ENCODE peak calls at places on chromosomes 11 and 22, in five cellular contexts. G is GM23248; O is CD8-positive, alpha-beta T cell; H is uterus; M is iPS DF 6.9. E is an unnamed sample.

GRCh38 chr22:34993548-34993947 is 72.4 kb upstream of the ISX start:
- DNase-seq in H (no peak), O (no peak), G (no peak), M (no peak), E (no peak)

GRCh38 chr11:33987975-33988580 is 63.5 kb upstream of the CAPRIN1 start:
- DNase-seq in O (peak; percentile 79), G (peak; percentile 89), M (peak; percentile 74), H (peak; percentile 57), E (peak; percentile 74)

GRCh38 chr11:36266767-36267166 is 22.5 kb downstream of the COMMD9 start:
- DNase-seq in M (no peak), O (no peak), G (peak; percentile 22), H (no peak), E (no peak)

GRCh38 chr11:74084796-74085541 is 76.1 kb upstream of the UCP3 start:
- DNase-seq in O (no peak), H (no peak), G (peak; percentile 40), M (no peak), E (no peak)

GRCh38 chr11:97361812-97362378 is 972.1 kb downstream of the JRKL start:
- DNase-seq in G (no peak), O (no peak), M (no peak), H (no peak), E (no peak)

GRCh38 chr22:48710410-48710809 is 1117.3 kb downstream of the BRD1 start:
- DNase-seq in G (no peak), M (no peak), H (no peak), O (no peak), E (no peak)

GRCh38 chr11:126318642-126319373 is 14.9 kb downstream of the DCPS start:
- DNase-seq in H (peak; percentile 62), M (no peak), G (peak; percentile 98), O (peak; percentile 48), E (no peak)

GRCh38 chr11:83194284-83195175 is 1.0 kb downstream of the ANKRD42 start:
- DNase-seq in H (peak; percentile 77), M (no peak), G (peak; percentile 90), O (peak; percentile 75), E (peak; percentile 26)

GRCh38 chr11:8613036-8613435 is 19.0 kb upstream of the STK33 start:
- DNase-seq in M (no peak), H (no peak), O (no peak), G (no peak), E (no peak)

GRCh38 chr11:75313457-75314272 is 37.8 kb downstream of the ARRB1 start:
- DNase-seq in O (no peak), G (peak; percentile 85), M (no peak), H (peak; percentile 54), E (no peak)

GRCh38 chr11:113014262-113014661 is 53.0 kb downstream of the NCAM1 start:
- DNase-seq in G (peak; percentile 4), M (no peak), O (no peak), H (peak; percentile 31), E (no peak)

GRCh38 chr22:29040385-29041275 is 21.0 kb downstream of the C22orf31 start:
- DNase-seq in G (peak; percentile 92), M (peak; percentile 64), O (peak; percentile 57), H (peak; percentile 83), E (peak; percentile 85)

GRCh38 chr22:44309137-44309536 is 3.6 kb downstream of the SHISAL1 start:
- DNase-seq in O (peak; percentile 29), M (no peak), G (peak; percentile 99), H (peak; percentile 88), E (no peak)

GRCh38 chr11:17540807-17541206 is 3.4 kb downstream of the USH1C start:
- DNase-seq in M (no peak), O (no peak), G (no peak), H (no peak), E (no peak)

GRCh38 chr11:3056296-3057068 is 741 bp downstream of the CARS1 start:
- DNase-seq in G (peak; percentile 46), M (no peak), O (no peak), H (no peak), E (peak; percentile 43)

GRCh38 chr11:65866524-65867283 is 5.9 kb downstream of the EFEMP2 start:
- DNase-seq in M (no peak), H (peak; percentile 15), G (no peak), O (no peak), E (no peak)

GRCh38 chr11:119310682-119311052 is 6.3 kb downstream of the MCAM start:
- DNase-seq in M (no peak), O (no peak), G (no peak), H (no peak), E (no peak)

GRCh38 chr11:9203715-9204311 is 61.3 kb downstream of the DENND5A start:
- DNase-seq in O (peak; percentile 34), G (no peak), M (no peak), H (no peak), E (no peak)

GRCh38 chr11:126362879-126363655 is 7.6 kb downstream of the ST3GAL4 start:
- DNase-seq in G (no peak), O (no peak), H (no peak), M (no peak), E (no peak)

GRCh38 chr22:45537734-45538181 is 35.1 kb downstream of the FBLN1 start:
- DNase-seq in O (no peak), M (no peak), G (peak; percentile 88), H (peak; percentile 87), E (no peak)

GRCh38 chr22:37218771-37219411 is 6.6 kb upstream of the SSTR3 start:
- DNase-seq in M (no peak), H (no peak), O (peak; percentile 89), G (no peak), E (no peak)

GRCh38 chr22:23695748-23696325 is 5.0 kb downstream of the RGL4 start:
- DNase-seq in M (no peak), H (no peak), O (no peak), G (no peak), E (no peak)

GRCh38 chr22:23695141-23695540 is 4.3 kb downstream of the RGL4 start:
- DNase-seq in G (no peak), M (no peak), H (no peak), O (no peak), E (no peak)

GRCh38 chr22:23698094-23698493 is 7.3 kb downstream of the RGL4 start:
- DNase-seq in H (no peak), G (no peak), M (no peak), O (no peak), E (no peak)

GRCh38 chr22:23697031-23697970 is 6.5 kb downstream of the RGL4 start:
- DNase-seq in M (no peak), O (no peak), H (no peak), G (no peak), E (no peak)

DNA sequence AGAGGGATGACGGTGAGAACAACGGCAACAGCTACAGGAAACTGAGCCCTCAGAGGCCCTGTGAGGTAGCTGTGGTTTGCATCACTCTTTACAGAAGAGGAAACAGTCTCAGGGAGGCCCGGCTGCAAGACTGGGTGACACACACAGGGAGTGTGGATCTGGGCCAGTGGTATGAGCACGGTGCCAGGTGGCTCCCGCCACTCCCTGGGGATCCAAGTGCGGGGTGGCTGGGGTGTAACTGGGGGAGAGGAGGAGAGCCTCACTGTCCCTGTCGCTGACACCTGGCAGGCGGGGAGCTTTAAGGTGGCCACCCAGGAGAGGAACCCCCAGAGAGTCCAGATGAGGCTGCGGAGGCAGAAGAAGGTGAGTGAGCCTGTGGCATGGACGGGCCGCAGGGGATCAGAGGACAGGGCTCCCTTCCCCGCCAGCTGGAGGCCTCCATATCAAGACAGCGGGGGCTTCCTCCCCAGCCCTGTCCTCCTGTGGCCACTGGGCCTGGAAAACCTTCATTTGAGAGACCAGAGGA is 5.6 kb downstream of the RGL4 start:
- DNase-seq in H (no peak), G (no peak), O (peak; percentile 88), M (no peak), E (no peak)
- H3K4me1 ChIP-seq in H (no peaks in the 10 kb centered on the region), G (no peaks in the 10 kb centered on the region), O (peaks cover 42% of the 10 kb centered on the region), M (no peaks in the 10 kb centered on the region), E (no peaks in the 10 kb centered on the region)

DNA sequence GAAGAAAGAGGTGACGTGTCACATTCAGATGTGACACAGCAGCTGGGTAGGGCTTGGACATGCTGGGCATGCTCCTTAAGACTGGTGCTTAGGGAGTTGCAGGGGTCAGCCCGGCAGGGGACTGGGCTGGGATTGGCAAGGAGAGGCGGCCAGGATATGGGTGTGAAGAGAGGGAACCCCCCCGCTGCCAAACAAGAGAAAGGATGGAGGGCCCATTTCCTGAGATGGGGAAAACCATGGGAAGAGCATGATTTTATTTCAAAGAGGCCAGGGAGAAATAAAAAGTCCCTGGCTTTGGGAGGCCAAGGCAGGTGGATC is 5.3 kb downstream of the ATF4 start:
- DNase-seq in H (no peak), M (no peak), O (no peak), G (no peak), E (no peak)
- H3K4me1 ChIP-seq in H (peaks cover 38% of the 10 kb centered on the region), M (peaks cover 5% of the 10 kb centered on the region), O (peaks cover 89% of the 10 kb centered on the region), G (peaks cover 9% of the 10 kb centered on the region), E (peaks cover 9% of the 10 kb centered on the region)

DNA sequence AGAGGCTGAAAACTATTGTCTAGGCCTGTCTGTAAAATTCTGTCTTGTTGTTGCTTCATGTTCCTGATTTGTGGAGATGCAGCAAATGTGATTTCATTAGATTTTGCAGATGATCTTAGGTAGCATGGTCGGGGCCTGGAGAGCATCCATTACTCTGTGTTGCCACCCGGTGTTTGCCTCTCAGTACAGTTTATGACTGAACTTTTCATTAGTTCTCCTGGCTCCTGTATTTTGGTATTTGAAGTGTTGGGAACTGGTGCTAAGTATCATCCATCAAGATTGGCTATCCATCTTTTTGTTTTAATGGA is 7.7 kb downstream of the YWHAH start:
- DNase-seq in O (no peak), H (no peak), G (peak; percentile 53), M (no peak), E (no peak)
- H3K4me1 ChIP-seq in O (peaks cover 34% of the 10 kb centered on the region), H (peaks cover 22% of the 10 kb centered on the region), G (peaks cover 51% of the 10 kb centered on the region), M (no peaks in the 10 kb centered on the region), E (no peaks in the 10 kb centered on the region)

GRCh38 chr22:41561788-41562187 is 978 bp downstream of the CSDC2 start:
- DNase-seq in O (no peak), H (no peak), G (no peak), M (no peak), E (no peak)

GRCh38 chr22:41564563-41564962 is 3.8 kb downstream of the CSDC2 start:
- DNase-seq in M (no peak), O (no peak), G (no peak), H (no peak), E (no peak)

GRCh38 chr22:41563051-41563711 is 2.4 kb downstream of the CSDC2 start:
- DNase-seq in O (no peak), M (no peak), G (peak; percentile 85), H (peak; percentile 88), E (no peak)

GRCh38 chr22:41561335-41561734 is 525 bp downstream of the CSDC2 start:
- DNase-seq in O (no peak), H (no peak), G (no peak), M (no peak), E (no peak)

DNA sequence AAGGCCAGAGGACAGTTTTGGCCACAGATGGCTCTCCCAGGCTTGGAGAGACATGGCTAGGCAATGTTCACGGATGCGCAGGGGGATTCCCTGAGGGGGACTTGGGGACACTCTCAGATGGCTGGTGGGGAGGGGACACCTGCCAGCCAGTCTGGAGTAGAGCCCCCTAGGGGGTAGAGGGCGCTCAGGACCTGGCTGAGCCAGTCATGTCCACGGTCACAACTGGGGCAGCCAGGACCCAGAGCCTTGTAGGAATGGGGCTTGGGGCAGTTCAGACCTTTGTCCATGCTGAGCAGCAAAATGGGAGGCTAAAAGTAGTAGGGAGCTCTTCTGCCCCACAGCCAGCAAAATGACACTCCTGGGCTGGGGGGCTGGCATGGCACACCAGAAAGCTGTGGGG is 1.7 kb downstream of the CSDC2 start:
- DNase-seq in G (no peak), H (no peak), M (no peak), O (no peak), E (no peak)
- H3K4me1 ChIP-seq in G (peaks cover 27% of the 10 kb centered on the region), H (peaks cover 15% of the 10 kb centered on the region), M (peaks cover 11% of the 10 kb centered on the region), O (peaks cover 3% of the 10 kb centered on the region), E (peaks cover 2% of the 10 kb centered on the region)

E was measured in HAP-1.